ENCODE peak calls at places on chromosomes 16 and 17, in nine cellular contexts. One of them, this sample, is unnamed.

GRCh38 chr17:59764292-59764741 is 56.9 kb downstream of the VMP1 start:
- DNase-seq in BE2C: no peak
- DNase-seq in stimulated activated CD4-positive, alpha-beta T cell treated with anti-CD3 and anti-CD28 coated beads, Interleukin-4, amount 100 ng/mL, for 4 hours: no peak
- DNase-seq in central memory CD8-positive, alpha-beta T cell: no peak
- DNase-seq in coronary artery: no peak
- DNase-seq in HEK293T: no peak
- DNase-seq in ureter: no peak
- DNase-seq in activated T-helper 1 cell treated with Interleukin-2 at 50 U/mL for 16 hours: no peak
- DNase-seq in mammary epithelial cell: peak
- DNase-seq in this sample: no peak

GRCh38 chr16:85157813-85158701 is 45.8 kb upstream of the CIBAR2 start:
- DNase-seq in activated T-helper 1 cell treated with Interleukin-2 at 50 U/mL for 16 hours: no peak
- DNase-seq in stimulated activated CD4-positive, alpha-beta T cell treated with anti-CD3 and anti-CD28 coated beads, Interleukin-4, amount 100 ng/mL, for 4 hours: no peak
- DNase-seq in central memory CD8-positive, alpha-beta T cell: no peak
- DNase-seq in HEK293T: no peak
- DNase-seq in coronary artery: no peak
- DNase-seq in mammary epithelial cell: no peak
- DNase-seq in ureter: no peak
- DNase-seq in BE2C: peak
- DNase-seq in this sample: peak

GRCh38 chr16:81530814-81531213 is 86.2 kb downstream of the CMIP start:
- DNase-seq in ureter: no peak
- DNase-seq in BE2C: no peak
- DNase-seq in HEK293T: no peak
- DNase-seq in activated T-helper 1 cell treated with Interleukin-2 at 50 U/mL for 16 hours: no peak
- DNase-seq in stimulated activated CD4-positive, alpha-beta T cell treated with anti-CD3 and anti-CD28 coated beads, Interleukin-4, amount 100 ng/mL, for 4 hours: no peak
- DNase-seq in central memory CD8-positive, alpha-beta T cell: no peak
- DNase-seq in coronary artery: no peak
- DNase-seq in mammary epithelial cell: peak
- DNase-seq in this sample: no peak

GRCh38 chr16:54455021-54455725 is 168.6 kb upstream of the IRX3 start:
- DNase-seq in BE2C: no peak
- DNase-seq in HEK293T: no peak
- DNase-seq in stimulated activated CD4-positive, alpha-beta T cell treated with anti-CD3 and anti-CD28 coated beads, Interleukin-4, amount 100 ng/mL, for 4 hours: no peak
- DNase-seq in central memory CD8-positive, alpha-beta T cell: no peak
- DNase-seq in ureter: no peak
- DNase-seq in mammary epithelial cell: no peak
- DNase-seq in activated T-helper 1 cell treated with Interleukin-2 at 50 U/mL for 16 hours: no peak
- DNase-seq in coronary artery: no peak
- DNase-seq in this sample: no peak

GRCh38 chr16:28604186-28604565 is 5.7 kb downstream of the SULT1A1 start:
- DNase-seq in coronary artery: no peak
- DNase-seq in BE2C: no peak
- DNase-seq in central memory CD8-positive, alpha-beta T cell: no peak
- DNase-seq in HEK293T: no peak
- DNase-seq in mammary epithelial cell: no peak
- DNase-seq in activated T-helper 1 cell treated with Interleukin-2 at 50 U/mL for 16 hours: no peak
- DNase-seq in stimulated activated CD4-positive, alpha-beta T cell treated with anti-CD3 and anti-CD28 coated beads, Interleukin-4, amount 100 ng/mL, for 4 hours: no peak
- DNase-seq in ureter: no peak
- DNase-seq in this sample: no peak

GRCh38 chr16:23607740-23608139 is 11.6 kb upstream of the NDUFAB1 start:
- DNase-seq in coronary artery: no peak
- DNase-seq in activated T-helper 1 cell treated with Interleukin-2 at 50 U/mL for 16 hours: no peak
- DNase-seq in stimulated activated CD4-positive, alpha-beta T cell treated with anti-CD3 and anti-CD28 coated beads, Interleukin-4, amount 100 ng/mL, for 4 hours: no peak
- DNase-seq in HEK293T: no peak
- DNase-seq in BE2C: no peak
- DNase-seq in central memory CD8-positive, alpha-beta T cell: no peak
- DNase-seq in ureter: no peak
- DNase-seq in mammary epithelial cell: no peak
- DNase-seq in this sample: no peak

GRCh38 chr17:75505640-75506039 is 9.7 kb downstream of the CASKIN2 start:
- DNase-seq in central memory CD8-positive, alpha-beta T cell: no peak
- DNase-seq in activated T-helper 1 cell treated with Interleukin-2 at 50 U/mL for 16 hours: no peak
- DNase-seq in mammary epithelial cell: no peak
- DNase-seq in BE2C: no peak
- DNase-seq in coronary artery: no peak
- DNase-seq in ureter: no peak
- DNase-seq in HEK293T: no peak
- DNase-seq in stimulated activated CD4-positive, alpha-beta T cell treated with anti-CD3 and anti-CD28 coated beads, Interleukin-4, amount 100 ng/mL, for 4 hours: no peak
- DNase-seq in this sample: no peak

GRCh38 chr17:73592531-73592961 is 51.7 kb downstream of the SDK2 start:
- DNase-seq in HEK293T: no peak
- DNase-seq in central memory CD8-positive, alpha-beta T cell: no peak
- DNase-seq in ureter: no peak
- DNase-seq in activated T-helper 1 cell treated with Interleukin-2 at 50 U/mL for 16 hours: peak
- DNase-seq in stimulated activated CD4-positive, alpha-beta T cell treated with anti-CD3 and anti-CD28 coated beads, Interleukin-4, amount 100 ng/mL, for 4 hours: peak
- DNase-seq in BE2C: no peak
- DNase-seq in coronary artery: no peak
- DNase-seq in mammary epithelial cell: no peak
- DNase-seq in this sample: peak

GRCh38 chr17:15307686-15308085 is 33.7 kb downstream of the TEKT3 start:
- DNase-seq in stimulated activated CD4-positive, alpha-beta T cell treated with anti-CD3 and anti-CD28 coated beads, Interleukin-4, amount 100 ng/mL, for 4 hours: no peak
- DNase-seq in mammary epithelial cell: no peak
- DNase-seq in HEK293T: no peak
- DNase-seq in coronary artery: no peak
- DNase-seq in central memory CD8-positive, alpha-beta T cell: no peak
- DNase-seq in ureter: peak
- DNase-seq in BE2C: no peak
- DNase-seq in activated T-helper 1 cell treated with Interleukin-2 at 50 U/mL for 16 hours: no peak
- DNase-seq in this sample: no peak

GRCh38 chr16:359067-359763 is 6.7 kb upstream of the AXIN1 start:
- DNase-seq in ureter: no peak
- DNase-seq in central memory CD8-positive, alpha-beta T cell: no peak
- DNase-seq in coronary artery: no peak
- DNase-seq in mammary epithelial cell: no peak
- DNase-seq in activated T-helper 1 cell treated with Interleukin-2 at 50 U/mL for 16 hours: no peak
- DNase-seq in HEK293T: no peak
- DNase-seq in BE2C: no peak
- DNase-seq in stimulated activated CD4-positive, alpha-beta T cell treated with anti-CD3 and anti-CD28 coated beads, Interleukin-4, amount 100 ng/mL, for 4 hours: no peak
- DNase-seq in this sample: no peak

GRCh38 chr16:69166221-69166833 is 20.6 kb upstream of the SNTB2 start:
- DNase-seq in BE2C: no peak
- DNase-seq in activated T-helper 1 cell treated with Interleukin-2 at 50 U/mL for 16 hours: peak
- DNase-seq in coronary artery: no peak
- DNase-seq in central memory CD8-positive, alpha-beta T cell: no peak
- DNase-seq in ureter: no peak
- DNase-seq in mammary epithelial cell: peak
- DNase-seq in stimulated activated CD4-positive, alpha-beta T cell treated with anti-CD3 and anti-CD28 coated beads, Interleukin-4, amount 100 ng/mL, for 4 hours: peak
- DNase-seq in HEK293T: no peak
- DNase-seq in this sample: peak

GRCh38 chr17:49707246-49707607 is 537 bp downstream of the SLC35B1 start:
- DNase-seq in BE2C: no peak
- DNase-seq in central memory CD8-positive, alpha-beta T cell: no peak
- DNase-seq in HEK293T: no peak
- DNase-seq in mammary epithelial cell: no peak
- DNase-seq in ureter: no peak
- DNase-seq in activated T-helper 1 cell treated with Interleukin-2 at 50 U/mL for 16 hours: no peak
- DNase-seq in coronary artery: no peak
- DNase-seq in stimulated activated CD4-positive, alpha-beta T cell treated with anti-CD3 and anti-CD28 coated beads, Interleukin-4, amount 100 ng/mL, for 4 hours: no peak
- DNase-seq in this sample: peak

GRCh38 chr17:19992803-19993713 is 15.4 kb upstream of the AKAP10 start:
- DNase-seq in coronary artery: peak
- DNase-seq in ureter: peak
- DNase-seq in mammary epithelial cell: peak
- DNase-seq in central memory CD8-positive, alpha-beta T cell: peak
- DNase-seq in BE2C: peak
- DNase-seq in activated T-helper 1 cell treated with Interleukin-2 at 50 U/mL for 16 hours: peak
- DNase-seq in stimulated activated CD4-positive, alpha-beta T cell treated with anti-CD3 and anti-CD28 coated beads, Interleukin-4, amount 100 ng/mL, for 4 hours: peak
- DNase-seq in HEK293T: peak
- DNase-seq in this sample: peak

GRCh38 chr17:8941980-8942617 is 23.4 kb downstream of the PIK3R5 start:
- DNase-seq in HEK293T: no peak
- DNase-seq in stimulated activated CD4-positive, alpha-beta T cell treated with anti-CD3 and anti-CD28 coated beads, Interleukin-4, amount 100 ng/mL, for 4 hours: no peak
- DNase-seq in central memory CD8-positive, alpha-beta T cell: no peak
- DNase-seq in BE2C: no peak
- DNase-seq in activated T-helper 1 cell treated with Interleukin-2 at 50 U/mL for 16 hours: no peak
- DNase-seq in mammary epithelial cell: no peak
- DNase-seq in coronary artery: no peak
- DNase-seq in ureter: no peak
- DNase-seq in this sample: peak

GRCh38 chr16:49019081-49019633 is 262.5 kb downstream of the CBLN1 start:
- DNase-seq in central memory CD8-positive, alpha-beta T cell: no peak
- DNase-seq in mammary epithelial cell: no peak
- DNase-seq in coronary artery: peak
- DNase-seq in HEK293T: no peak
- DNase-seq in BE2C: no peak
- DNase-seq in stimulated activated CD4-positive, alpha-beta T cell treated with anti-CD3 and anti-CD28 coated beads, Interleukin-4, amount 100 ng/mL, for 4 hours: no peak
- DNase-seq in ureter: no peak
- DNase-seq in activated T-helper 1 cell treated with Interleukin-2 at 50 U/mL for 16 hours: no peak
- DNase-seq in this sample: no peak

GRCh38 chr17:39455919-39456318 is 4.9 kb upstream of the MED1 start:
- DNase-seq in BE2C: no peak
- DNase-seq in central memory CD8-positive, alpha-beta T cell: no peak
- DNase-seq in activated T-helper 1 cell treated with Interleukin-2 at 50 U/mL for 16 hours: no peak
- DNase-seq in stimulated activated CD4-positive, alpha-beta T cell treated with anti-CD3 and anti-CD28 coated beads, Interleukin-4, amount 100 ng/mL, for 4 hours: no peak
- DNase-seq in mammary epithelial cell: no peak
- DNase-seq in coronary artery: no peak
- DNase-seq in ureter: no peak
- DNase-seq in HEK293T: no peak
- DNase-seq in this sample: no peak

GRCh38 chr16:1538804-1539520 is 5.5 kb downstream of the TMEM204 start:
- DNase-seq in HEK293T: no peak
- DNase-seq in mammary epithelial cell: no peak
- DNase-seq in ureter: no peak
- DNase-seq in central memory CD8-positive, alpha-beta T cell: no peak
- DNase-seq in coronary artery: no peak
- DNase-seq in activated T-helper 1 cell treated with Interleukin-2 at 50 U/mL for 16 hours: no peak
- DNase-seq in stimulated activated CD4-positive, alpha-beta T cell treated with anti-CD3 and anti-CD28 coated beads, Interleukin-4, amount 100 ng/mL, for 4 hours: no peak
- DNase-seq in BE2C: peak
- DNase-seq in this sample: peak

GRCh38 chr17:65518256-65518655 is 43.2 kb downstream of the AXIN2 start:
- DNase-seq in BE2C: no peak
- DNase-seq in central memory CD8-positive, alpha-beta T cell: no peak
- DNase-seq in activated T-helper 1 cell treated with Interleukin-2 at 50 U/mL for 16 hours: no peak
- DNase-seq in HEK293T: no peak
- DNase-seq in mammary epithelial cell: no peak
- DNase-seq in stimulated activated CD4-positive, alpha-beta T cell treated with anti-CD3 and anti-CD28 coated beads, Interleukin-4, amount 100 ng/mL, for 4 hours: no peak
- DNase-seq in ureter: no peak
- DNase-seq in coronary artery: no peak
- DNase-seq in this sample: no peak

GRCh38 chr16:88805887-88806393 is 2.4 kb downstream of the CDT1 start:
- DNase-seq in activated T-helper 1 cell treated with Interleukin-2 at 50 U/mL for 16 hours: no peak
- DNase-seq in mammary epithelial cell: no peak
- DNase-seq in HEK293T: no peak
- DNase-seq in ureter: no peak
- DNase-seq in BE2C: no peak
- DNase-seq in stimulated activated CD4-positive, alpha-beta T cell treated with anti-CD3 and anti-CD28 coated beads, Interleukin-4, amount 100 ng/mL, for 4 hours: no peak
- DNase-seq in central memory CD8-positive, alpha-beta T cell: no peak
- DNase-seq in coronary artery: no peak
- DNase-seq in this sample: no peak

GRCh38 chr16:27439273-27440018 is 37.5 kb downstream of the IL21R start:
- DNase-seq in ureter: no peak
- DNase-seq in BE2C: no peak
- DNase-seq in stimulated activated CD4-positive, alpha-beta T cell treated with anti-CD3 and anti-CD28 coated beads, Interleukin-4, amount 100 ng/mL, for 4 hours: no peak
- DNase-seq in activated T-helper 1 cell treated with Interleukin-2 at 50 U/mL for 16 hours: no peak
- DNase-seq in mammary epithelial cell: no peak
- DNase-seq in coronary artery: peak
- DNase-seq in HEK293T: no peak
- DNase-seq in central memory CD8-positive, alpha-beta T cell: no peak
- DNase-seq in this sample: no peak

GRCh38 chr17:62674363-62674739 is 46.9 kb downstream of the MRC2 start:
- DNase-seq in stimulated activated CD4-positive, alpha-beta T cell treated with anti-CD3 and anti-CD28 coated beads, Interleukin-4, amount 100 ng/mL, for 4 hours: no peak
- DNase-seq in coronary artery: no peak
- DNase-seq in central memory CD8-positive, alpha-beta T cell: no peak
- DNase-seq in BE2C: no peak
- DNase-seq in activated T-helper 1 cell treated with Interleukin-2 at 50 U/mL for 16 hours: no peak
- DNase-seq in HEK293T: no peak
- DNase-seq in mammary epithelial cell: no peak
- DNase-seq in ureter: no peak
- DNase-seq in this sample: no peak

GRCh38 chr17:17661834-17662233 is 19.4 kb upstream of the RAI1 start:
- DNase-seq in coronary artery: no peak
- DNase-seq in ureter: no peak
- DNase-seq in central memory CD8-positive, alpha-beta T cell: no peak
- DNase-seq in activated T-helper 1 cell treated with Interleukin-2 at 50 U/mL for 16 hours: no peak
- DNase-seq in mammary epithelial cell: no peak
- DNase-seq in HEK293T: no peak
- DNase-seq in stimulated activated CD4-positive, alpha-beta T cell treated with anti-CD3 and anti-CD28 coated beads, Interleukin-4, amount 100 ng/mL, for 4 hours: no peak
- DNase-seq in BE2C: peak
- DNase-seq in this sample: no peak

GRCh38 chr17:13865650-13866049 is 203.7 kb upstream of the COX10 start:
- DNase-seq in stimulated activated CD4-positive, alpha-beta T cell treated with anti-CD3 and anti-CD28 coated beads, Interleukin-4, amount 100 ng/mL, for 4 hours: no peak
- DNase-seq in coronary artery: no peak
- DNase-seq in central memory CD8-positive, alpha-beta T cell: no peak
- DNase-seq in ureter: no peak
- DNase-seq in HEK293T: no peak
- DNase-seq in mammary epithelial cell: no peak
- DNase-seq in activated T-helper 1 cell treated with Interleukin-2 at 50 U/mL for 16 hours: no peak
- DNase-seq in BE2C: no peak
- DNase-seq in this sample: no peak

GRCh38 chr17:9839433-9839832 is 13.7 kb downstream of the GLP2R start:
- DNase-seq in activated T-helper 1 cell treated with Interleukin-2 at 50 U/mL for 16 hours: no peak
- DNase-seq in BE2C: no peak
- DNase-seq in ureter: no peak
- DNase-seq in central memory CD8-positive, alpha-beta T cell: no peak
- DNase-seq in HEK293T: peak
- DNase-seq in mammary epithelial cell: no peak
- DNase-seq in stimulated activated CD4-positive, alpha-beta T cell treated with anti-CD3 and anti-CD28 coated beads, Interleukin-4, amount 100 ng/mL, for 4 hours: no peak
- DNase-seq in coronary artery: no peak
- DNase-seq in this sample: no peak

GRCh38 chr17:21015564-21015963 is 27.2 kb downstream of the USP22 start:
- DNase-seq in activated T-helper 1 cell treated with Interleukin-2 at 50 U/mL for 16 hours: no peak
- DNase-seq in BE2C: no peak
- DNase-seq in HEK293T: no peak
- DNase-seq in stimulated activated CD4-positive, alpha-beta T cell treated with anti-CD3 and anti-CD28 coated beads, Interleukin-4, amount 100 ng/mL, for 4 hours: no peak
- DNase-seq in central memory CD8-positive, alpha-beta T cell: no peak
- DNase-seq in mammary epithelial cell: no peak
- DNase-seq in ureter: no peak
- DNase-seq in coronary artery: no peak
- DNase-seq in this sample: no peak

GRCh38 chr17:13351046-13351445 is 250.7 kb downstream of the HS3ST3A1 start:
- DNase-seq in BE2C: no peak
- DNase-seq in stimulated activated CD4-positive, alpha-beta T cell treated with anti-CD3 and anti-CD28 coated beads, Interleukin-4, amount 100 ng/mL, for 4 hours: no peak
- DNase-seq in coronary artery: no peak
- DNase-seq in activated T-helper 1 cell treated with Interleukin-2 at 50 U/mL for 16 hours: no peak
- DNase-seq in mammary epithelial cell: peak
- DNase-seq in central memory CD8-positive, alpha-beta T cell: no peak
- DNase-seq in HEK293T: no peak
- DNase-seq in ureter: no peak
- DNase-seq in this sample: no peak

GRCh38 chr17:74875970-74876593 is 3.3 kb upstream of the FDXR start:
- DNase-seq in HEK293T: no peak
- DNase-seq in coronary artery: no peak
- DNase-seq in central memory CD8-positive, alpha-beta T cell: no peak
- DNase-seq in BE2C: no peak
- DNase-seq in mammary epithelial cell: no peak
- DNase-seq in stimulated activated CD4-positive, alpha-beta T cell treated with anti-CD3 and anti-CD28 coated beads, Interleukin-4, amount 100 ng/mL, for 4 hours: no peak
- DNase-seq in activated T-helper 1 cell treated with Interleukin-2 at 50 U/mL for 16 hours: no peak
- DNase-seq in ureter: no peak
- DNase-seq in this sample: no peak

GRCh38 chr17:15885770-15886169 is 59.2 kb upstream of the ADORA2B start:
- DNase-seq in HEK293T: no peak
- DNase-seq in mammary epithelial cell: peak
- DNase-seq in ureter: no peak
- DNase-seq in central memory CD8-positive, alpha-beta T cell: no peak
- DNase-seq in stimulated activated CD4-positive, alpha-beta T cell treated with anti-CD3 and anti-CD28 coated beads, Interleukin-4, amount 100 ng/mL, for 4 hours: no peak
- DNase-seq in BE2C: no peak
- DNase-seq in activated T-helper 1 cell treated with Interleukin-2 at 50 U/mL for 16 hours: no peak
- DNase-seq in coronary artery: no peak
- DNase-seq in this sample: no peak

GRCh38 chr16:67394271-67395104 is 1.2 kb upstream of the TPPP3 start:
- DNase-seq in mammary epithelial cell: no peak
- DNase-seq in ureter: no peak
- DNase-seq in HEK293T: no peak
- DNase-seq in stimulated activated CD4-positive, alpha-beta T cell treated with anti-CD3 and anti-CD28 coated beads, Interleukin-4, amount 100 ng/mL, for 4 hours: no peak
- DNase-seq in central memory CD8-positive, alpha-beta T cell: no peak
- DNase-seq in coronary artery: no peak
- DNase-seq in BE2C: no peak
- DNase-seq in activated T-helper 1 cell treated with Interleukin-2 at 50 U/mL for 16 hours: no peak
- DNase-seq in this sample: no peak

GRCh38 chr17:28041844-28042656 is 427 bp upstream of the NLK start:
- DNase-seq in BE2C: no peak
- DNase-seq in HEK293T: peak
- DNase-seq in ureter: peak
- DNase-seq in mammary epithelial cell: no peak
- DNase-seq in stimulated activated CD4-positive, alpha-beta T cell treated with anti-CD3 and anti-CD28 coated beads, Interleukin-4, amount 100 ng/mL, for 4 hours: no peak
- DNase-seq in coronary artery: no peak
- DNase-seq in activated T-helper 1 cell treated with Interleukin-2 at 50 U/mL for 16 hours: no peak
- DNase-seq in central memory CD8-positive, alpha-beta T cell: no peak
- DNase-seq in this sample: no peak

GRCh38 chr17:3647769-3648540 is 11.4 kb downstream of the CTNS start:
- DNase-seq in ureter: peak
- DNase-seq in HEK293T: peak
- DNase-seq in BE2C: peak
- DNase-seq in activated T-helper 1 cell treated with Interleukin-2 at 50 U/mL for 16 hours: no peak
- DNase-seq in mammary epithelial cell: peak
- DNase-seq in central memory CD8-positive, alpha-beta T cell: no peak
- DNase-seq in coronary artery: no peak
- DNase-seq in stimulated activated CD4-positive, alpha-beta T cell treated with anti-CD3 and anti-CD28 coated beads, Interleukin-4, amount 100 ng/mL, for 4 hours: peak
- DNase-seq in this sample: peak